ENCODE peak calls at places on chromosomes 4 and X, in eight cellular contexts. One of them, this sample, is unnamed.

GRCh38 chrX:40057405-40057804 is 40.4 kb downstream of the BCOR start:
- DNase-seq in hepatocyte: no peak
- DNase-seq in neural progenitor cell: peak
- DNase-seq in A549: no peak
- DNase-seq in PC-3: no peak
- DNase-seq in heart left ventricle: no peak
- DNase-seq in mammary epithelial cell: no peak
- DNase-seq in AG04450: no peak
- DNase-seq in this sample: no peak

GRCh38 chrX:17390325-17390992 is 15.5 kb downstream of the NHS start:
- DNase-seq in A549: no peak
- DNase-seq in heart left ventricle: no peak
- DNase-seq in neural progenitor cell: no peak
- DNase-seq in hepatocyte: no peak
- DNase-seq in AG04450: peak
- DNase-seq in mammary epithelial cell: no peak
- DNase-seq in PC-3: no peak
- DNase-seq in this sample: no peak

GRCh38 chr4:187387709-187388108 is 607.9 kb upstream of the ZFP42 start:
- DNase-seq in neural progenitor cell: no peak
- DNase-seq in AG04450: no peak
- DNase-seq in hepatocyte: peak
- DNase-seq in PC-3: peak
- DNase-seq in heart left ventricle: no peak
- DNase-seq in A549: peak
- DNase-seq in mammary epithelial cell: no peak
- DNase-seq in this sample: peak

GRCh38 chrX:48919947-48920712 is 1.3 kb upstream of the PIM2 start:
- DNase-seq in hepatocyte: no peak
- DNase-seq in mammary epithelial cell: no peak
- DNase-seq in neural progenitor cell: no peak
- DNase-seq in PC-3: no peak
- DNase-seq in A549: no peak
- DNase-seq in heart left ventricle: no peak
- DNase-seq in AG04450: no peak
- DNase-seq in this sample: no peak

GRCh38 chrX:135632353-135632752 is 81.1 kb upstream of the CT45A1 start:
- DNase-seq in AG04450: no peak
- DNase-seq in mammary epithelial cell: no peak
- DNase-seq in PC-3: peak
- DNase-seq in A549: no peak
- DNase-seq in heart left ventricle: no peak
- DNase-seq in hepatocyte: no peak
- DNase-seq in neural progenitor cell: no peak
- DNase-seq in this sample: no peak

GRCh38 chrX:152822383-152823086 is 8.0 kb downstream of the CETN2 start:
- DNase-seq in mammary epithelial cell: no peak
- DNase-seq in hepatocyte: no peak
- DNase-seq in heart left ventricle: no peak
- DNase-seq in PC-3: peak
- DNase-seq in neural progenitor cell: no peak
- DNase-seq in AG04450: no peak
- DNase-seq in A549: no peak
- DNase-seq in this sample: no peak

GRCh38 chr4:55754754-55755350 is 64.7 kb upstream of the EXOC1L start:
- DNase-seq in hepatocyte: no peak
- DNase-seq in AG04450: no peak
- DNase-seq in mammary epithelial cell: peak
- DNase-seq in A549: no peak
- DNase-seq in neural progenitor cell: no peak
- DNase-seq in heart left ventricle: no peak
- DNase-seq in PC-3: peak
- DNase-seq in this sample: no peak

GRCh38 chr4:67762091-67762490 is 7.9 kb upstream of the GNRHR start:
- DNase-seq in AG04450: no peak
- DNase-seq in neural progenitor cell: no peak
- DNase-seq in mammary epithelial cell: no peak
- DNase-seq in A549: no peak
- DNase-seq in heart left ventricle: no peak
- DNase-seq in hepatocyte: no peak
- DNase-seq in PC-3: no peak
- DNase-seq in this sample: peak

GRCh38 chr4:77104405-77105292 is 28.9 kb upstream of the CCNI start:
- DNase-seq in mammary epithelial cell: peak
- DNase-seq in A549: no peak
- DNase-seq in neural progenitor cell: no peak
- DNase-seq in AG04450: no peak
- DNase-seq in heart left ventricle: peak
- DNase-seq in PC-3: peak
- DNase-seq in hepatocyte: peak
- DNase-seq in this sample: peak

GRCh38 chr4:168486961-168487820 is 6.9 kb upstream of the DDX60L start:
- DNase-seq in neural progenitor cell: no peak
- DNase-seq in heart left ventricle: no peak
- DNase-seq in hepatocyte: peak
- DNase-seq in A549: peak
- DNase-seq in mammary epithelial cell: peak
- DNase-seq in PC-3: peak
- DNase-seq in AG04450: no peak
- DNase-seq in this sample: peak

GRCh38 chrX:10981491-10981890 is 129.6 kb upstream of the HCCS start:
- DNase-seq in heart left ventricle: no peak
- DNase-seq in A549: no peak
- DNase-seq in AG04450: no peak
- DNase-seq in mammary epithelial cell: no peak
- DNase-seq in PC-3: no peak
- DNase-seq in hepatocyte: no peak
- DNase-seq in neural progenitor cell: no peak
- DNase-seq in this sample: no peak

GRCh38 chr4:77015390-77015789 is 60.4 kb downstream of the CCNI start:
- DNase-seq in hepatocyte: no peak
- DNase-seq in AG04450: peak
- DNase-seq in mammary epithelial cell: peak
- DNase-seq in A549: no peak
- DNase-seq in heart left ventricle: no peak
- DNase-seq in PC-3: no peak
- DNase-seq in neural progenitor cell: no peak
- DNase-seq in this sample: peak

GRCh38 chr4:112381996-112382692 is 85.0 kb downstream of the ALPK1 start:
- DNase-seq in hepatocyte: no peak
- DNase-seq in PC-3: no peak
- DNase-seq in mammary epithelial cell: no peak
- DNase-seq in AG04450: no peak
- DNase-seq in A549: no peak
- DNase-seq in heart left ventricle: no peak
- DNase-seq in neural progenitor cell: peak
- DNase-seq in this sample: no peak

GRCh38 chrX:427812-428725 is 41.4 kb upstream of the PPP2R3B start:
- DNase-seq in A549: peak
- DNase-seq in hepatocyte: peak
- DNase-seq in heart left ventricle: no peak
- DNase-seq in mammary epithelial cell: no peak
- DNase-seq in neural progenitor cell: peak
- DNase-seq in PC-3: peak
- DNase-seq in AG04450: no peak
- DNase-seq in this sample: peak

GRCh38 chrX:117063224-117063623 is 600.4 kb upstream of the CT83 start:
- DNase-seq in neural progenitor cell: no peak
- DNase-seq in heart left ventricle: no peak
- DNase-seq in hepatocyte: no peak
- DNase-seq in AG04450: no peak
- DNase-seq in A549: no peak
- DNase-seq in PC-3: no peak
- DNase-seq in mammary epithelial cell: no peak
- DNase-seq in this sample: no peak

GRCh38 chr4:119300072-119300387 is 21.9 kb downstream of the FABP2 start:
- DNase-seq in A549: peak
- DNase-seq in PC-3: peak
- DNase-seq in AG04450: no peak
- DNase-seq in hepatocyte: peak
- DNase-seq in neural progenitor cell: no peak
- DNase-seq in heart left ventricle: peak
- DNase-seq in mammary epithelial cell: no peak
- DNase-seq in this sample: peak

DNA sequence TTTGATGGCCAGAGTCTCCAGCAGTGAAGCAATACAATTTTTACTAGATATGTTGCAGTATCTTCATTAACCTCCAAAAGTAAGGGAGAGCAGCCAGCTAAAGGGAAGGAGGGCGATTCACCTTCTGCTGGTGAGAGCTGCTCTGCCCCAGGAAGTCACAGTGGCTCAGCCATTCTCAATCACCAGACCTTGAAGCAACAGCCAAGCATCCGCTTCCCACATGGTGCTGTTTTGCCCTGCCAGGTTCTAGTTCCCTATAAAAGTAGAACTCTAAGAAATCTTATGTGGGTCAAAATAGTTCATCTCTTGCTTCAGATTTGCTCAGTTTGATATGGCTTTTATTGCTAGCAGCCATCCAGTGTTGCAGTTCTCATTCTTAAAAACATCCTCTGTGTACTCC is 166.8 kb downstream of the STIM2 start:
- DNase-seq in heart left ventricle: no peak
- DNase-seq in PC-3: no peak
- DNase-seq in AG04450: no peak
- DNase-seq in mammary epithelial cell: no peak
- DNase-seq in hepatocyte: no peak
- DNase-seq in A549: no peak
- DNase-seq in neural progenitor cell: no peak
- DNase-seq in this sample: no peak
- TF ChIP-seq CTCF in heart left ventricle: no peak
- TF ChIP-seq CTCF in PC-3: no peak
- TF ChIP-seq CTCF in AG04450: no peak
- TF ChIP-seq CTCF in mammary epithelial cell: no peak
- TF ChIP-seq CTCF in hepatocyte: no peak
- TF ChIP-seq CTCF in A549: no peak
- TF ChIP-seq CTCF in neural progenitor cell: no peak
- TF ChIP-seq CTCF in this sample: no peak

GRCh38 chr4:1192091-1192492 is 19.7 kb upstream of the SPON2 start:
- DNase-seq in PC-3: peak
- DNase-seq in hepatocyte: peak
- DNase-seq in A549: peak
- DNase-seq in AG04450: peak
- DNase-seq in neural progenitor cell: no peak
- DNase-seq in heart left ventricle: peak
- DNase-seq in mammary epithelial cell: peak
- DNase-seq in this sample: peak

GRCh38 chr4:1195109-1195671 is 22.8 kb upstream of the SPON2 start:
- DNase-seq in mammary epithelial cell: no peak
- DNase-seq in A549: no peak
- DNase-seq in PC-3: no peak
- DNase-seq in hepatocyte: peak
- DNase-seq in AG04450: no peak
- DNase-seq in neural progenitor cell: no peak
- DNase-seq in heart left ventricle: peak
- DNase-seq in this sample: no peak

GRCh38 chr4:1194028-1194900 is 21.9 kb upstream of the SPON2 start:
- DNase-seq in hepatocyte: peak
- DNase-seq in AG04450: no peak
- DNase-seq in heart left ventricle: peak
- DNase-seq in mammary epithelial cell: no peak
- DNase-seq in A549: no peak
- DNase-seq in neural progenitor cell: no peak
- DNase-seq in PC-3: no peak
- DNase-seq in this sample: no peak

GRCh38 chr4:1192493-1193205 is 20.3 kb upstream of the SPON2 start:
- DNase-seq in hepatocyte: peak
- DNase-seq in AG04450: no peak
- DNase-seq in mammary epithelial cell: no peak
- DNase-seq in neural progenitor cell: peak
- DNase-seq in PC-3: no peak
- DNase-seq in A549: peak
- DNase-seq in heart left ventricle: peak
- DNase-seq in this sample: no peak

GRCh38 chr4:1193206-1194027 is 21.0 kb upstream of the SPON2 start:
- DNase-seq in heart left ventricle: no peak
- DNase-seq in A549: no peak
- DNase-seq in PC-3: no peak
- DNase-seq in neural progenitor cell: no peak
- DNase-seq in AG04450: no peak
- DNase-seq in hepatocyte: peak
- DNase-seq in mammary epithelial cell: no peak
- DNase-seq in this sample: no peak
- H3K27ac ChIP-seq in heart left ventricle: peak
- H3K27ac ChIP-seq in A549: peak
- H3K27ac ChIP-seq in PC-3: no peak
- H3K27ac ChIP-seq in neural progenitor cell: no peak
- H3K27ac ChIP-seq in AG04450: peak
- H3K27ac ChIP-seq in hepatocyte: peak
- H3K27ac ChIP-seq in mammary epithelial cell: no peak
- H3K27ac ChIP-seq in this sample: no peak

DNA sequence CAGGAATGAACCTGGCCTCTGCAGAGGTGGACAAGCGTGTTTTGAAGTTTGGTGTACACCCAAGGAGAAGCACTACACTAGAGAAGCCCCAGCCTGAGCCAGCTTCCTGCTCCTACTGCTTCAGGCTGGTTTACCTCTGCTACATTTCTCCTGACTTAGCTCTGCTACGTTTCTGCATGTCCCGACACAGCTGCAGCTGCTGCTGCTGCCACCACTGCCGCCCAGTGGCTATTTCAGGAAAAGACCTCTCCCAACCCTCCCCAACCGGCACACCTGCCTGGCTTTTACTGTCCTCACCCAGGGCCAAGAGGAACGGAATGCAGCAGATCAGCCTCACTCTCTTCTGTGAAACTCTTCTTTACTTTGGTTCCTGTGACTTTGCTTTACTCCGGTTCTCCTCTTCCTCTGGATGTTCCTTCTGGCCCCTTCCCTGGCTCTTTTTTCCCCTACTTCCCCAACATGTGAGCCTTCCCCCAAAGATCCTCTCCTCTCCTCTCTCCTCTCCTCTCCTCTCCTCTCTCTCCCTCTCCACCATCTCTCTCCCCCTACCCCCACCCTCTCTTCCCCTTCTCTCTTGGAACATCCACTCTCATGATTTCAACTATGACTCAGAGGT is 3.1 kb upstream of the P2RY4 start:
- DNase-seq in PC-3: peak
- DNase-seq in heart left ventricle: peak
- DNase-seq in AG04450: no peak
- DNase-seq in hepatocyte: peak
- DNase-seq in mammary epithelial cell: peak
- DNase-seq in neural progenitor cell: peak
- DNase-seq in A549: peak
- DNase-seq in this sample: peak
- TF ChIP-seq CTCF in PC-3: peak
- TF ChIP-seq CTCF in heart left ventricle: peak
- TF ChIP-seq CTCF in AG04450: peak
- TF ChIP-seq CTCF in hepatocyte: peak
- TF ChIP-seq CTCF in mammary epithelial cell: peak
- TF ChIP-seq CTCF in neural progenitor cell: peak
- TF ChIP-seq CTCF in A549: peak
- TF ChIP-seq CTCF in this sample: peak

DNA sequence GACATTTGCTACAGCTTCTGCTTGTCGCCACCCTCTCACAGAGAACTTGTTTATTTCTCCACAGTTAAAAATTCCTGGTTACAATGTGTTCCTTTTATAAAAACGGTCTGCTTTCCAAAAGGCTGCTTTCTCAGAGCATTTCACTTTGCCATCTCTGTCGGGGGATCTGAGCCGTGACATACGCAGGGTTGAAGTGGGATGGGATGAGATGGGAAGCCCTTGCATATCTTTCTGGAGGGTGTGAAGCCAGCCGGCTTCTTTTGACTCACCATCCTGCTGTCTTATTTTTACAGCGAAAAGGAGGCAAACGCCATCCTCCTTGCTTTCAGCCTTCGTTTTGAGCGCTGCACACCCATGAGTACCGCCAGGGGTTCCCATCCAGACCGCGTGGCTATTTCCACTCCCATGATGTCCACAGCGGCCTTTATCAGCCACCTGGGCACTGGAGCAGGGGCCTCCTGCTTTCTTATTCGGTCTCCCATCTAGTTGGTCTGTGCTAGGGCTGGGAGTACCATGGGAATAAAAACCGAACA is 99.8 kb upstream of the GATB start:
- DNase-seq in AG04450: no peak
- DNase-seq in neural progenitor cell: no peak
- DNase-seq in mammary epithelial cell: no peak
- DNase-seq in A549: no peak
- DNase-seq in hepatocyte: no peak
- DNase-seq in PC-3: no peak
- DNase-seq in heart left ventricle: no peak
- DNase-seq in this sample: no peak
- H3K27ac ChIP-seq in AG04450: no peak
- H3K27ac ChIP-seq in neural progenitor cell: no peak
- H3K27ac ChIP-seq in mammary epithelial cell: no peak
- H3K27ac ChIP-seq in A549: no peak
- H3K27ac ChIP-seq in hepatocyte: no peak
- H3K27ac ChIP-seq in PC-3: no peak
- H3K27ac ChIP-seq in heart left ventricle: no peak
- H3K27ac ChIP-seq in this sample: no peak